ENCODE peak calls at places on chromosomes 5 and 9, in four cellular contexts. T is A549, Y is SK-N-SH, H is HepG2. P is an unnamed sample.

GRCh38 chr5:14265574-14265973 is 122.4 kb downstream of the TRIO start:
- DNase-seq in T (peak; percentile 70), Y (no peak), H (peak; percentile 53), P (no peak)

GRCh38 chr5:97968346-97968745 is 785.3 kb upstream of the RIOK2 start:
- DNase-seq in T (no peak), Y (no peak), H (no peak), P (no peak)

GRCh38 chr5:6578676-6579343 is 54.0 kb downstream of the NSUN2 start:
- DNase-seq in T (no peak), Y (no peak), H (no peak), P (no peak)

GRCh38 chr5:174000078-174000477 is 11.1 kb downstream of the C5orf47 start:
- DNase-seq in T (no peak), Y (no peak), H (no peak), P (no peak)

GRCh38 chr9:130522233-130522808 is 57.1 kb upstream of the FUBP3 start:
- DNase-seq in T (no peak), Y (peak; percentile 58), H (no peak), P (no peak)

GRCh38 chr9:118271331-118271730 is 567.1 kb downstream of the TLR4 start:
- DNase-seq in T (no peak), Y (no peak), H (no peak), P (no peak)

GRCh38 chr5:72392326-72392733 is 72.2 kb downstream of the PTCD2 start:
- DNase-seq in T (no peak), Y (no peak), H (no peak), P (no peak)

GRCh38 chr9:12906646-12907045 is 131.8 kb downstream of the LURAP1L start:
- DNase-seq in T (no peak), Y (no peak), H (no peak), P (no peak)

GRCh38 chr5:139262414-139263139 is 31.0 kb upstream of the MATR3 start:
- DNase-seq in T (peak; percentile 97), Y (peak; percentile 87), H (peak; percentile 70), P (peak; percentile 40)

GRCh38 chr5:35117960-35118359 is 70.2 kb upstream of the AGXT2 start:
- DNase-seq in T (no peak), Y (no peak), H (no peak), P (no peak)

GRCh38 chr5:177994561-177995190 is 1.4 kb downstream of the PROP1 start:
- DNase-seq in T (no peak), Y (no peak), H (no peak), P (no peak)

GRCh38 chr5:39547548-39548154 is 122.9 kb upstream of the DAB2 start:
- DNase-seq in T (peak; percentile 49), Y (peak; percentile 14), H (peak; percentile 41), P (no peak)

GRCh38 chr5:51226420-51226735 is 156.9 kb upstream of the ISL1 start:
- DNase-seq in T (no peak), Y (no peak), H (peak; percentile 13), P (no peak)

GRCh38 chr9:86868611-86869010 is 78.7 kb downstream of the GAS1 start:
- DNase-seq in T (no peak), Y (no peak), H (no peak), P (no peak)

GRCh38 chr5:98827161-98827560 is 53.7 kb downstream of the RGMB start:
- DNase-seq in T (peak; percentile 23), Y (peak; percentile 56), H (peak; percentile 32), P (no peak)

GRCh38 chr5:89313804-89314588 is 431.0 kb upstream of the MEF2C start:
- DNase-seq in T (no peak), Y (no peak), H (no peak), P (peak; percentile 99)

GRCh38 chr5:174745495-174745894 is 21.1 kb downstream of the MSX2 start:
- DNase-seq in T (no peak), Y (no peak), H (no peak), P (no peak)

GRCh38 chr5:40798012-40798855 is at the start of gene PRKAA1:
- DNase-seq in T (peak; percentile 80), Y (peak; percentile 98), H (peak; percentile 71), P (peak; percentile 20)

GRCh38 chr9:112360047-112360804 is 19.7 kb upstream of the HSDL2 start:
- DNase-seq in T (no peak), Y (no peak), H (no peak), P (no peak)

GRCh38 chr5:32319392-32319791 is 6.7 kb upstream of the MTMR12 start:
- DNase-seq in T (no peak), Y (no peak), H (peak; percentile 56), P (no peak)

GRCh38 chr5:133731951-133732350 is 119.6 kb upstream of the FSTL4 start:
- DNase-seq in T (no peak), Y (no peak), H (no peak), P (no peak)

GRCh38 chr9:98254236-98255063 is 999 bp downstream of the TBC1D2 start:
- DNase-seq in T (no peak), Y (no peak), H (no peak), P (no peak)

GRCh38 chr5:42756630-42757601 is at the start of gene CCDC152:
- DNase-seq in T (no peak), Y (peak; percentile 74), H (no peak), P (no peak)

GRCh38 chr5:168295574-168296201 is 4.2 kb downstream of the WWC1 start:
- DNase-seq in T (peak; percentile 90), Y (peak; percentile 41), H (no peak), P (no peak)

GRCh38 chr9:89603629-89604462 is 966 bp upstream of the GADD45G start:
- DNase-seq in T (peak; percentile 45), Y (peak; percentile 82), H (peak; percentile 47), P (no peak)

GRCh38 chr9:15513335-15513734 is 2.6 kb upstream of the PSIP1 start:
- DNase-seq in T (peak; percentile 21), Y (peak; percentile 31), H (peak; percentile 32), P (no peak)

GRCh38 chr5:139190125-139190524 is 8.0 kb downstream of the SIL1 start:
- DNase-seq in T (no peak), Y (no peak), H (no peak), P (no peak)

GRCh38 chr9:133708770-133709611 is 29.2 kb downstream of the SARDH start:
- DNase-seq in T (no peak), Y (no peak), H (no peak), P (peak; percentile 7)

GRCh38 chr9:130847306-130848217 is 12.5 kb downstream of the ABL1 start:
- DNase-seq in T (peak; percentile 90), Y (peak; percentile 45), H (peak; percentile 43), P (no peak)

GRCh38 chr5:179427032-179427675 is 81.9 kb upstream of the ADAMTS2 start:
- DNase-seq in T (no peak), Y (no peak), H (no peak), P (no peak)

GRCh38 chr9:116900543-116900942 is 213.4 kb downstream of the TRIM32 start:
- DNase-seq in T (no peak), Y (no peak), H (no peak), P (no peak)

GRCh38 chr5:56735845-56736641 is 79.3 kb upstream of the MAP3K1 start:
- DNase-seq in T (no peak), Y (no peak), H (no peak), P (no peak)

GRCh38 chr5:55533806-55534435 is 843 bp downstream of the PLPP1 start:
- DNase-seq in T (peak; percentile 51), Y (peak; percentile 81), H (peak; percentile 54), P (peak; percentile 9)

GRCh38 chr9:131111186-131111853 is 14.1 kb upstream of the NUP214 start:
- DNase-seq in T (no peak), Y (no peak), H (no peak), P (no peak)

DNA sequence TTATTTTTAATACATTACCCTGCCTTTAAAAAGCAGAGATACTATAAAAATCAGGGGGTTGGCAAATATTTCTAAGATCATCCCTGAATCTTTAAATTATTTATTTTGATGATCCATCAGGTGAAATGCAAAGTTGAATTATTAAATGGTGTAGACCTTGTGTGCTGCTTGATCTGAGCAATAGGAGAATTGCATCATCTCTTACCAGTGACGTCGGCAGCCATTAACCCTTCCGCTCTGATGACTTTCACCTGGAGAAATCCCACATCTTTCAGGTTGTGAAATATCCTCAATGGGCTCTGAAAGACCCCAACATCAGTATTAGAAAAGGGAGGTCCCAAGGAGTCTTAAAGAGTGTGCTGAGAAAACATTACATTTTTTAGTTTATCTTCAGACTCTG is 270.2 kb downstream of the SLF1 start:
- DNase-seq in T (no peak), Y (no peak), H (no peak), P (no peak)
- TF ChIP-seq PBX3 in T (no peak), Y (no peak), H (no peak), P (no peak)

DNA sequence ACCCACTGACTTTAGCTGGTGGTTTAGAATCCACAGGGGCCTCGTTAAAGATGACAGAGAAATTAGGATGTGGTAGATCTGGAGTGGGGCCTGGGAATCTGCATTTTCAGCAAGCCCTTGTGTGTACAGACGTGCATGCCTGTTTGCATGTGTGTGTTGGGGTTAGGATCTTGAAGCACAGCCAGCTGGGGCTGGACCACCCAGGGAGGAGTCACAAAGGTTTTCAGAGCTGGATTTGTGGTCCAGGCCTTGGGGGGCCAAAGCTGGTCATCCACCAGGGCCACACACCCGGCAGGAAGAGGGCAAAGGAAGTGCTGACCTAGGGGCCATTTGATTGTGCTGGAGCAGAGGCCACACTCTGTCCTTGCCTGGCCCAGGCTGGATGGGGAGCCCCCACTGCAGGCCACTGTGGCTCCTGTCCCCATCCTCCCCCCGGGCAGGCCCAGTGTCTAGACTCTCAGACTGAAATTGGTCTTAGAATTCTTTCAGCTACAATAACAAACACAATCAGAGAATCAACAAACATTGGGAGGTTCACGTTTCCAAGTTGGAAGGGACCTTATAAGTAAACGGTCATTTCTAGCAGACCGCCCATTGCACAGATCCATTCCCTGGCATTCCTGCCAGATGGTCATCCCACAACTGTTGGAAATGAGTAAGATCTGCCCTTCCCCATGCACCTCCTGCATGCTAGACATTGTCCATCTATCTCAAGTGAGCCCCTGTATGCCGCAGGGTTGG is 10.3 kb downstream of the CDX1 start:
- DNase-seq in T (no peak), Y (no peak), H (no peak), P (no peak)
- TF ChIP-seq PBX3 in T (no peak), Y (no peak), H (no peak), P (no peak)

GRCh38 chr9:137031904-137032639 is at the start of gene FUT7:
- DNase-seq in T (no peak), Y (no peak), H (no peak), P (no peak)
- TF ChIP-seq PBX3 in T (no peak), Y (no peak), H (no peak), P (no peak)

GRCh38 chr9:79671558-79671957 is 99.8 kb downstream of the TLE4 start:
- DNase-seq in T (no peak), Y (no peak), H (no peak), P (no peak)

GRCh38 chr9:79667716-79668458 is 96.1 kb downstream of the TLE4 start:
- DNase-seq in T (peak; percentile 25), Y (no peak), H (peak; percentile 38), P (no peak)

GRCh38 chr9:79672236-79672635 is 100.5 kb downstream of the TLE4 start:
- DNase-seq in T (no peak), Y (no peak), H (no peak), P (no peak)

GRCh38 chr9:79672891-79673290 is 101.1 kb downstream of the TLE4 start:
- DNase-seq in T (no peak), Y (no peak), H (no peak), P (no peak)

GRCh38 chr9:79670269-79670961 is 98.7 kb downstream of the TLE4 start:
- DNase-seq in T (no peak), Y (no peak), H (no peak), P (no peak)
- TF ChIP-seq PBX3 in T (no peak), Y (no peak), H (no peak), P (no peak)

GRCh38 chr5:135222171-135222681 is 176.8 kb downstream of the MACROH2A1 start:
- DNase-seq in T (no peak), Y (no peak), H (no peak), P (no peak)
- TF ChIP-seq PBX3 in T (no peak), Y (no peak), H (no peak), P (no peak)

GRCh38 chr5:57889558-57889957 is 406.9 kb upstream of the ACTBL2 start:
- DNase-seq in T (peak; percentile 20), Y (no peak), H (peak; percentile 9), P (no peak)
- TF ChIP-seq PBX3 in T (peak; percentile 13), Y (peak; percentile 82), H (no peak), P (no peak)